ENCODE peak calls at places on chromosomes 16 and 17, in ten cellular contexts. H is GM13976, B is NCI-H1092, M is COR-L47, X is uterus, E is GM03348, Z is WTC11, G is GM04504, N is T1000, V is GM19239. D is an unnamed sample.

GRCh38 chr16:68377221-68377620 is 66.4 kb downstream of the PRMT7 start:
- DNase-seq in H (no peak), B (no peak), M (no peak), X (no peak), E (no peak), Z (no peak), G (no peak), N (no peak), V (no peak), D (no peak)

GRCh38 chr17:78935419-78936323 is 10.5 kb upstream of the TIMP2 start:
- DNase-seq in H (no peak), B (no peak), M (no peak), X (peak), E (peak), Z (no peak), G (peak), N (peak), V (no peak), D (no peak)

GRCh38 chr17:40312893-40313659 is 4.1 kb downstream of the RARA start:
- DNase-seq in H (peak), B (no peak), M (no peak), X (peak), E (no peak), Z (peak), G (no peak), N (no peak), V (no peak), D (no peak)

GRCh38 chr17:493666-494065 is 141.1 kb upstream of the RPH3AL start:
- DNase-seq in H (no peak), B (no peak), M (no peak), X (no peak), E (no peak), Z (no peak), G (no peak), N (no peak), V (no peak), D (no peak)

GRCh38 chr17:36614081-36614480 is 12.7 kb downstream of the MRM1 start:
- DNase-seq in H (no peak), B (no peak), M (no peak), X (no peak), E (no peak), Z (no peak), G (no peak), N (no peak), V (no peak), D (no peak)

GRCh38 chr17:14737984-14738651 is 437.2 kb downstream of the HS3ST3B1 start:
- DNase-seq in H (peak), B (no peak), M (no peak), X (no peak), E (peak), Z (no peak), G (peak), N (peak), V (no peak), D (no peak)

GRCh38 chr17:69997332-69997731 is 77.7 kb upstream of the KCNJ16 start:
- DNase-seq in H (no peak), B (no peak), M (no peak), X (no peak), E (no peak), Z (no peak), G (no peak), N (no peak), V (no peak), D (no peak)

GRCh38 chr17:4201231-4201630 is 58.2 kb downstream of the CYB5D2 start:
- DNase-seq in H (no peak), B (no peak), M (no peak), X (no peak), E (peak), Z (no peak), G (no peak), N (no peak), V (no peak), D (no peak)

GRCh38 chr16:54942353-54942943 is 11.8 kb downstream of the IRX5 start:
- DNase-seq in H (no peak), B (no peak), M (no peak), X (no peak), E (no peak), Z (no peak), G (no peak), N (no peak), V (no peak), D (no peak)

GRCh38 chr16:74034862-74035261 is 261.8 kb upstream of the PSMD7 start:
- DNase-seq in H (no peak), B (peak), M (no peak), X (no peak), E (peak), Z (no peak), G (no peak), N (no peak), V (no peak), D (no peak)

GRCh38 chr16:67811899-67812298 is 5.2 kb downstream of the TSNAXIP1 start:
- DNase-seq in H (no peak), B (no peak), M (no peak), X (no peak), E (no peak), Z (no peak), G (no peak), N (no peak), V (no peak), D (no peak)

GRCh38 chr16:26569793-26570192 is 496.9 kb upstream of the C16orf82 start:
- DNase-seq in H (peak), B (no peak), M (no peak), X (no peak), E (no peak), Z (peak), G (no peak), N (no peak), V (peak), D (no peak)

GRCh38 chr16:67844441-67844840 is 2.3 kb upstream of the NUTF2 start:
- DNase-seq in H (no peak), B (no peak), M (no peak), X (no peak), E (peak), Z (no peak), G (no peak), N (no peak), V (no peak), D (no peak)

GRCh38 chr16:72094266-72094610 is 591 bp downstream of the DHX38 start:
- DNase-seq in H (no peak), B (no peak), M (no peak), X (no peak), E (no peak), Z (no peak), G (no peak), N (no peak), V (no peak), D (no peak)

GRCh38 chr16:68130520-68130919 is 45.4 kb downstream of the NFATC3 start:
- DNase-seq in H (no peak), B (no peak), M (no peak), X (no peak), E (no peak), Z (no peak), G (no peak), N (no peak), V (no peak), D (no peak)

GRCh38 chr16:56111100-56111499 is 80.2 kb upstream of the GNAO1 start:
- DNase-seq in H (no peak), B (no peak), M (no peak), X (no peak), E (no peak), Z (no peak), G (no peak), N (no peak), V (no peak), D (no peak)

GRCh38 chr16:53817117-53817516 is 113.2 kb downstream of the FTO start:
- DNase-seq in H (no peak), B (no peak), M (no peak), X (no peak), E (peak), Z (no peak), G (peak), N (no peak), V (no peak), D (no peak)

GRCh38 chr16:48384305-48384981 is 770 bp downstream of the SIAH1 start:
- DNase-seq in H (peak), B (peak), M (peak), X (peak), E (peak), Z (peak), G (peak), N (no peak), V (peak), D (peak)

GRCh38 chr16:74468807-74469511 is 47.7 kb upstream of the CLEC18B start:
- DNase-seq in H (no peak), B (no peak), M (no peak), X (no peak), E (no peak), Z (no peak), G (no peak), N (no peak), V (no peak), D (no peak)

GRCh38 chr17:29593546-29594440 is 861 bp downstream of the ANKRD13B start:
- DNase-seq in H (no peak), B (peak), M (peak), X (peak), E (no peak), Z (peak), G (no peak), N (no peak), V (no peak), D (no peak)

GRCh38 chr17:7548585-7549400 is at the start of gene TNFSF12:
- DNase-seq in H (peak), B (no peak), M (no peak), X (peak), E (peak), Z (peak), G (no peak), N (peak), V (no peak), D (peak)

GRCh38 chr16:5042574-5043171 is 8.9 kb upstream of the NAGPA start:
- DNase-seq in H (no peak), B (no peak), M (no peak), X (no peak), E (no peak), Z (no peak), G (peak), N (no peak), V (no peak), D (no peak)

GRCh38 chr17:35773129-35773528 is 12.4 kb downstream of the C17orf50 start:
- DNase-seq in H (no peak), B (no peak), M (no peak), X (no peak), E (no peak), Z (no peak), G (no peak), N (no peak), V (no peak), D (no peak)

GRCh38 chr17:42287305-42288077 is 807 bp upstream of the STAT5A start:
- DNase-seq in H (peak), B (no peak), M (no peak), X (peak), E (peak), Z (no peak), G (no peak), N (no peak), V (no peak), D (peak)

GRCh38 chr16:81846105-81846504 is 67.0 kb downstream of the PLCG2 start:
- DNase-seq in H (no peak), B (no peak), M (no peak), X (no peak), E (no peak), Z (no peak), G (no peak), N (no peak), V (no peak), D (no peak)

GRCh38 chr16:1258906-1259759 is 3.3 kb downstream of the TPSD1 start:
- DNase-seq in H (peak), B (no peak), M (peak), X (no peak), E (no peak), Z (no peak), G (no peak), N (no peak), V (no peak), D (no peak)

GRCh38 chr16:61500851-61501250 is 535.4 kb downstream of the CDH8 start:
- DNase-seq in H (no peak), B (no peak), M (no peak), X (no peak), E (no peak), Z (no peak), G (no peak), N (no peak), V (no peak), D (no peak)

GRCh38 chr16:70665806-70666735 is 19.7 kb downstream of the IL34 start:
- DNase-seq in H (no peak), B (no peak), M (no peak), X (peak), E (peak), Z (no peak), G (no peak), N (no peak), V (no peak), D (no peak)

GRCh38 chr16:82672676-82673075 is 45.9 kb downstream of the CDH13 start:
- DNase-seq in H (no peak), B (no peak), M (no peak), X (no peak), E (no peak), Z (no peak), G (no peak), N (no peak), V (no peak), D (no peak)

GRCh38 chr16:31113420-31114124 is 3.9 kb upstream of the KAT8 start:
- DNase-seq in H (no peak), B (no peak), M (no peak), X (no peak), E (no peak), Z (no peak), G (no peak), N (no peak), V (peak), D (no peak)

GRCh38 chr17:36592316-36592710 is 634 bp downstream of the DHRS11 start:
- DNase-seq in H (no peak), B (no peak), M (no peak), X (no peak), E (peak), Z (peak), G (no peak), N (no peak), V (no peak), D (no peak)

GRCh38 chr17:81020767-81021497 is 14.0 kb upstream of the BAIAP2 start:
- DNase-seq in H (no peak), B (peak), M (no peak), X (no peak), E (peak), Z (no peak), G (no peak), N (no peak), V (no peak), D (no peak)

GRCh38 chr16:55502801-55503366 is 6.0 kb upstream of the LPCAT2 start:
- DNase-seq in H (peak), B (peak), M (no peak), X (peak), E (peak), Z (no peak), G (peak), N (no peak), V (no peak), D (no peak)

GRCh38 chr16:50711862-50712567 is 18.6 kb downstream of the NOD2 start:
- DNase-seq in H (no peak), B (no peak), M (no peak), X (no peak), E (no peak), Z (no peak), G (no peak), N (no peak), V (no peak), D (no peak)

GRCh38 chr16:23905027-23905426 is 69.2 kb downstream of the PRKCB start:
- DNase-seq in H (no peak), B (no peak), M (no peak), X (peak), E (peak), Z (peak), G (peak), N (no peak), V (no peak), D (no peak)

GRCh38 chr16:57000271-57001025 is 11.1 kb downstream of the NLRC5 start:
- DNase-seq in H (peak), B (no peak), M (no peak), X (peak), E (peak), Z (no peak), G (peak), N (peak), V (no peak), D (no peak)

GRCh38 chr16:83095926-83096692 is 469.3 kb downstream of the CDH13 start:
- DNase-seq in H (no peak), B (no peak), M (no peak), X (no peak), E (peak), Z (no peak), G (no peak), N (no peak), V (no peak), D (no peak)

D was measured in naive B cell.